ENCODE peak calls at places on chromosome 11, in nine cellular contexts. J, W, S, X, A, P, M, D and H are unnamed samples.

GRCh38 chr11:128582496-128583366 is 4.6 kb downstream of the ETS1 start:
- DNase-seq in J (peak; percentile 98), D (no peak), A (peak; percentile 59), P (no peak), S (peak; percentile 39), W (no peak), X (no peak), M (no peak), H (peak; percentile 38)

GRCh38 chr11:89405629-89406028 is 85.5 kb downstream of the NOX4 start:
- DNase-seq in S (peak; percentile 1), J (no peak), M (no peak), P (no peak), A (no peak), X (no peak), W (no peak), D (no peak), H (no peak)

GRCh38 chr11:76208829-76209670 is 2.7 kb upstream of the WNT11 start:
- DNase-seq in A (peak; percentile 86), J (peak; percentile 12), M (peak; percentile 56), X (peak; percentile 75), W (peak; percentile 85), S (peak; percentile 79), D (peak; percentile 80), P (peak; percentile 69), H (peak; percentile 65)

GRCh38 chr11:71184421-71185210 is 67.8 kb downstream of the SHANK2 start:
- DNase-seq in A (peak; percentile 48), P (no peak), D (no peak), S (no peak), X (no peak), M (no peak), W (no peak), J (no peak), H (no peak)

GRCh38 chr11:82864268-82864667 is 36.0 kb downstream of the PRCP start:
- DNase-seq in J (peak; percentile 41), X (peak; percentile 62), W (peak; percentile 46), M (peak; percentile 69), P (peak; percentile 42), A (peak; percentile 81), D (peak; percentile 80), S (peak; percentile 66), H (peak; percentile 44)

GRCh38 chr11:61367406-61367805 is 5.2 kb downstream of the TMEM138 start:
- DNase-seq in A (no peak), D (no peak), X (no peak), P (no peak), W (no peak), J (no peak), M (no peak), S (no peak), H (no peak)

GRCh38 chr11:96328395-96329010 is 14.5 kb downstream of the MAML2 start:
- DNase-seq in M (no peak), D (no peak), S (no peak), A (no peak), W (no peak), X (no peak), J (peak; percentile 59), P (no peak), H (no peak)

GRCh38 chr11:2857276-2857675 is 28.3 kb downstream of the CDKN1C start:
- DNase-seq in M (no peak), S (no peak), J (no peak), A (no peak), W (no peak), X (no peak), P (no peak), D (no peak), H (no peak)

GRCh38 chr11:3959918-3960295 is 104.4 kb downstream of the STIM1 start:
- DNase-seq in X (no peak), S (no peak), J (peak; percentile 25), D (no peak), W (no peak), A (no peak), M (no peak), P (no peak), H (no peak)

GRCh38 chr11:45091563-45092392 is 54.7 kb upstream of the PRDM11 start:
- DNase-seq in X (no peak), J (no peak), S (peak; percentile 58), W (no peak), P (no peak), D (no peak), A (peak; percentile 55), M (no peak), H (no peak)

GRCh38 chr11:573146-573759 is 3.0 kb upstream of the PHRF1 start:
- DNase-seq in J (no peak), M (no peak), A (no peak), W (no peak), P (no peak), D (no peak), X (no peak), S (no peak), H (no peak)

GRCh38 chr11:66264893-66265292 is 3.5 kb upstream of the RAB1B start:
- DNase-seq in A (no peak), X (no peak), S (peak; percentile 41), W (no peak), P (peak; percentile 36), J (no peak), M (no peak), D (no peak), H (no peak)

GRCh38 chr11:28760676-28761390 is 652.6 kb downstream of the METTL15 start:
- DNase-seq in J (peak; percentile 27), P (no peak), X (no peak), M (no peak), A (no peak), W (no peak), S (no peak), D (no peak), H (no peak)

GRCh38 chr11:35276396-35276795 is 137.4 kb downstream of the CD44 start:
- DNase-seq in A (no peak), D (peak; percentile 71), S (peak; percentile 25), X (no peak), P (peak; percentile 33), W (peak; percentile 51), J (peak; percentile 39), M (no peak), H (no peak)

GRCh38 chr11:66861051-66861773 is 4.3 kb downstream of the LRFN4 start:
- DNase-seq in M (no peak), J (no peak), X (no peak), A (peak; percentile 57), W (no peak), P (no peak), S (no peak), D (no peak), H (no peak)

GRCh38 chr11:34600339-34601084 is 20.4 kb upstream of the EHF start:
- DNase-seq in J (peak; percentile 8), S (peak; percentile 98), A (no peak), D (peak; percentile 32), P (peak; percentile 87), X (peak; percentile 70), W (peak; percentile 74), M (no peak), H (no peak)

DNA sequence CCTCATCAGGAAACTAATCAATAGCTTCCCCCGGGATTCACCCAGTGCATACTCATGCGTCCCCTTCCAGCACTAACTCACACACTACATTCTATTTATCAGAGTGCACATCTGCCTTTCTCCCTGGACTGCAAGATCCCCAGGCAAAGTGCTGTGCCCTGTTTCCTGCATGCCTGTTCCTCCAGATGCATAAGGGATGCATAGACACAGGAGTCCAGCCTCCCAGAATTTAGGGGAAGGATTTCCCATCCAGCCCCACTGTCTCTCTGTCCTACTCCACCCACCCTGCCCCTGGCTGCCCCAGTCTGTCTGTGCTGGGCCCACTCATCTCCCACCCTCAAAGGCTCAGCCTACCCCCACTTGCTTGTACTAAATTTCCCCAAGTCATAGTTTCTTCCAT is 166.7 kb downstream of the BUD13 start:
- DNase-seq in S (no peak), A (no peak), X (no peak), P (no peak), D (no peak), W (no peak), J (no peak), M (no peak), H (no peak)
- TF ChIP-seq POLR2A in S (no peak), A (no peak), X (no peak), P (no peak), D (no peak), W (no peak), J (no peak), M (no peak), H (no peak)

DNA sequence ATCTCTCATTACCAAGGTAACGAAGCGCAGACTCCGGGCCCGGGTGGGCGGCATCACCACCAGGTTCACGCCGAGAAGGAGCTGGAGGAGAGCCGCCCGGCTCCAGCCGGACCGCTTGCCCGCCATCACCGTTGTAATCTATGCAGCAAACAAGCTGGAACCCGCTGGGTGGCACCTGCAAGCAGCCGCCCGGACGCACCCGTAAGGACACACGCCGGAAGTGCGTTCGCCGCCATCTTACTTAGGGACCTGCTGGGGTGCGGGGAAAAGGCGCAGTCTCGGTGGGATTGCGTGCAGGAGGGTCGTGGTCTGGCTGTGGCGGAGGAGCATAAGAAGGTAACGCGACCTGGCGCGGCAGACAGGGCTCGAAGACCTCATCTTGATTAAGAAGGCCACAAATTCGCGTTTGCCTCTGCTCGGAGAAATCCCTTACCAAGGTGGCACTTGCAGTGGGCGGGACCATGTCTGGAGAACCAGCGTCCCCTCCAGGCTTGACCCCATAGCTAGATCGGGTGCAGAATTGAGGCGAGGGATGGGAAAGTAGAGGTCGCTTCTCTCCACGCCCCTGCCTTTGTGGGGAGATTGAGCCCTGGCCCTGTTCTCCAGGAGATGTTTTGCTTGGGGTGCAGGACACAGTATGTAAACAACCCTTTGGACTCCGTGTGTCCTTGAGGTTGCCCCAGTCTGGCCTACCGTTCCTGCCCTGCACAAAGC is at the start of gene ACP2:
- DNase-seq in M (peak; percentile 84), A (peak; percentile 94), J (peak; percentile 87), S (peak; percentile 94), W (peak; percentile 89), D (peak; percentile 92), P (peak; percentile 93), X (peak; percentile 95), H (peak; percentile 84)
- TF ChIP-seq POLR2A in M (peak; percentile 55), A (peak; percentile 36), J (peak; percentile 70), S (peak; percentile 83), W (peak; percentile 51), D (peak; percentile 64), P (no peak), X (no peak), H (peak; percentile 50)

GRCh38 chr11:64305691-64306562 is 603 bp downstream of the ESRRA start:
- DNase-seq in S (peak; percentile 82), A (peak; percentile 85), J (peak; percentile 27), W (peak; percentile 84), P (peak; percentile 89), X (peak; percentile 72), M (peak; percentile 42), D (peak; percentile 74), H (peak; percentile 66)
- TF ChIP-seq POLR2A in S (peak; percentile 61), A (no peak), J (no peak), W (peak; percentile 75), P (no peak), X (no peak), M (no peak), D (no peak), H (no peak)

DNA sequence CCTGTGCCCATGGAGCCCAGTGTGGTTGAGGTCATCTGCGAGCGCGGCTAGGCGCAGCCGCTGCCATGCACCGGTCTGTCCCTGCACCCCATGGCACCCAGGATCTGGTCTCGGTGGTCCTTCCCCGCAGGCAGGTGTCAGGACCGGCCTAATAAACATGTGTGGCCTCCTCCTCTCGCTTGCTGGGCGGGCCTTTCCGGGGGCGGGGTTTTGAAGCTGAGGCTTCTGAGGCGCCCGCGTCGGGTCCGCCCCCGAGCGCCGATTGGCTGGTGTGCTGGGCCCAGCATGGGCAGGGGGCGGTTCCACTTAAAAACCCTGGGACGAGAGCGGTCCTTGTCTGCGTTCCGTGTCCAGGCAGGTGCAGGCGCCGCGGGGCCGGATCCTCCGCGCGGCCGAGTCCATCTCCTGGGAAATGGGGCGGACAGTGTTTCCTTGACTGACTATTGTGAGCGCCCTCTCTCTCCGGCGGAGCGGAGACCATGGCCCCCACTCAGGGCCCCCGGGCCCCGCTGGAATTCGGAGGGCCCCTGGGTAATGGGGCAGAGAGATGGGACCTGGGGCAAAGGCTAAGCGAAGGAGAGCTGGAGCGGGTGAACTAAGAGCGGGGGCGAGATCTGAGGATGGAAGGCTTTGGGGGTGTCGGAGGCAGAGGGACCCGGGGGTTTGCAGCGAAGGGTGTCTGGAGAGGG is at the start of gene TM7SF2:
- DNase-seq in P (peak; percentile 98), A (peak; percentile 98), S (peak; percentile 95), W (peak; percentile 98), D (peak; percentile 98), J (peak; percentile 86), M (peak; percentile 92), X (peak; percentile 97), H (peak; percentile 93)
- TF ChIP-seq POLR2A in P (no peak), A (peak; percentile 59), S (peak; percentile 93), W (peak; percentile 97), D (peak; percentile 98), J (peak; percentile 59), M (peak; percentile 76), X (peak; percentile 62), H (peak; percentile 76)